ENCODE peak calls at places on chromosome 10, in six cellular contexts. One of them, this sample, is unnamed.

GRCh38 chr10:61543831-61544230 is 90.7 kb upstream of the TMEM26 start:
- DNase-seq in Panc1: no peak
- DNase-seq in SK-N-SH: no peak
- DNase-seq in AG04450: no peak
- DNase-seq in heart right ventricle: no peak
- DNase-seq in Peyer's patch: no peak
- DNase-seq in this sample: no peak

GRCh38 chr10:60385399-60385738 is 4.3 kb downstream of the ANK3 start:
- DNase-seq in Panc1: no peak
- DNase-seq in heart right ventricle: no peak
- DNase-seq in AG04450: no peak
- DNase-seq in Peyer's patch: no peak
- DNase-seq in SK-N-SH: no peak
- DNase-seq in this sample: no peak

GRCh38 chr10:44066856-44067255 is 318.0 kb downstream of the CXCL12 start:
- DNase-seq in Panc1: no peak
- DNase-seq in Peyer's patch: no peak
- DNase-seq in heart right ventricle: no peak
- DNase-seq in AG04450: no peak
- DNase-seq in SK-N-SH: no peak
- DNase-seq in this sample: no peak

GRCh38 chr10:94225589-94225988 is 137.2 kb downstream of the NOC3L start:
- DNase-seq in Peyer's patch: no peak
- DNase-seq in SK-N-SH: no peak
- DNase-seq in Panc1: peak
- DNase-seq in heart right ventricle: no peak
- DNase-seq in AG04450: no peak
- DNase-seq in this sample: no peak

GRCh38 chr10:49429458-49429857 is 33.6 kb upstream of the DRGX start:
- DNase-seq in Peyer's patch: no peak
- DNase-seq in SK-N-SH: no peak
- DNase-seq in Panc1: no peak
- DNase-seq in AG04450: no peak
- DNase-seq in heart right ventricle: no peak
- DNase-seq in this sample: no peak

GRCh38 chr10:78267070-78267469 is 233.4 kb downstream of the RPS24 start:
- DNase-seq in SK-N-SH: peak
- DNase-seq in AG04450: no peak
- DNase-seq in Panc1: no peak
- DNase-seq in heart right ventricle: no peak
- DNase-seq in Peyer's patch: no peak
- DNase-seq in this sample: no peak

GRCh38 chr10:31896972-31897384 is 31.7 kb downstream of the ARHGAP12 start:
- DNase-seq in Panc1: no peak
- DNase-seq in Peyer's patch: no peak
- DNase-seq in heart right ventricle: no peak
- DNase-seq in SK-N-SH: no peak
- DNase-seq in AG04450: no peak
- DNase-seq in this sample: no peak

GRCh38 chr10:31062856-31063255 is 31.2 kb upstream of the ZNF438 start:
- DNase-seq in heart right ventricle: no peak
- DNase-seq in SK-N-SH: no peak
- DNase-seq in AG04450: no peak
- DNase-seq in Panc1: no peak
- DNase-seq in Peyer's patch: no peak
- DNase-seq in this sample: no peak

GRCh38 chr10:107075117-107075516 is 89.4 kb downstream of the SORCS1 start:
- DNase-seq in Peyer's patch: no peak
- DNase-seq in SK-N-SH: no peak
- DNase-seq in heart right ventricle: no peak
- DNase-seq in AG04450: no peak
- DNase-seq in Panc1: no peak
- DNase-seq in this sample: no peak

GRCh38 chr10:86264481-86265231 is 101.9 kb downstream of the GRID1 start:
- DNase-seq in SK-N-SH: peak
- DNase-seq in Peyer's patch: peak
- DNase-seq in Panc1: no peak
- DNase-seq in AG04450: no peak
- DNase-seq in heart right ventricle: no peak
- DNase-seq in this sample: no peak

GRCh38 chr10:132252412-132252811 is 55.3 kb downstream of the STK32C start:
- DNase-seq in heart right ventricle: no peak
- DNase-seq in Peyer's patch: no peak
- DNase-seq in Panc1: no peak
- DNase-seq in AG04450: no peak
- DNase-seq in SK-N-SH: no peak
- DNase-seq in this sample: no peak

GRCh38 chr10:86337121-86337601 is 29.4 kb downstream of the GRID1 start:
- DNase-seq in heart right ventricle: no peak
- DNase-seq in Peyer's patch: no peak
- DNase-seq in SK-N-SH: no peak
- DNase-seq in Panc1: no peak
- DNase-seq in AG04450: no peak
- DNase-seq in this sample: no peak

GRCh38 chr10:71963351-71963755 is 842 bp upstream of the CHST3 start:
- DNase-seq in AG04450: no peak
- DNase-seq in SK-N-SH: no peak
- DNase-seq in Panc1: no peak
- DNase-seq in Peyer's patch: no peak
- DNase-seq in heart right ventricle: peak
- DNase-seq in this sample: no peak

GRCh38 chr10:103227416-103227815 is 18.3 kb upstream of the RPEL1 start:
- DNase-seq in Peyer's patch: no peak
- DNase-seq in AG04450: no peak
- DNase-seq in SK-N-SH: no peak
- DNase-seq in Panc1: no peak
- DNase-seq in heart right ventricle: no peak
- DNase-seq in this sample: no peak

GRCh38 chr10:130751851-130752250 is 559.7 kb downstream of the TCERG1L start:
- DNase-seq in SK-N-SH: no peak
- DNase-seq in AG04450: no peak
- DNase-seq in heart right ventricle: no peak
- DNase-seq in Panc1: no peak
- DNase-seq in Peyer's patch: no peak
- DNase-seq in this sample: no peak

GRCh38 chr10:31929260-31929985 is 792 bp upstream of the ARHGAP12 start:
- DNase-seq in Peyer's patch: peak
- DNase-seq in AG04450: no peak
- DNase-seq in SK-N-SH: no peak
- DNase-seq in Panc1: no peak
- DNase-seq in heart right ventricle: peak
- DNase-seq in this sample: peak

GRCh38 chr10:4545077-4545476 is 280.9 kb upstream of the AKR1E2 start:
- DNase-seq in heart right ventricle: no peak
- DNase-seq in Panc1: no peak
- DNase-seq in SK-N-SH: no peak
- DNase-seq in Peyer's patch: no peak
- DNase-seq in AG04450: no peak
- DNase-seq in this sample: no peak

GRCh38 chr10:77287647-77288120 is 349.9 kb downstream of the KCNMA1 start:
- DNase-seq in AG04450: no peak
- DNase-seq in heart right ventricle: no peak
- DNase-seq in SK-N-SH: no peak
- DNase-seq in Peyer's patch: no peak
- DNase-seq in Panc1: no peak
- DNase-seq in this sample: no peak

GRCh38 chr10:30433779-30434272 is at the start of gene MAP3K8:
- DNase-seq in Panc1: no peak
- DNase-seq in Peyer's patch: peak
- DNase-seq in heart right ventricle: peak
- DNase-seq in SK-N-SH: peak
- DNase-seq in AG04450: no peak
- DNase-seq in this sample: peak

GRCh38 chr10:34995925-34996324 is 94.2 kb downstream of the CUL2 start:
- DNase-seq in Peyer's patch: no peak
- DNase-seq in SK-N-SH: no peak
- DNase-seq in heart right ventricle: no peak
- DNase-seq in Panc1: no peak
- DNase-seq in AG04450: no peak
- DNase-seq in this sample: no peak

GRCh38 chr10:72335394-72336258 is 19.1 kb downstream of the DNAJB12 start:
- DNase-seq in heart right ventricle: peak
- DNase-seq in Peyer's patch: peak
- DNase-seq in SK-N-SH: peak
- DNase-seq in Panc1: no peak
- DNase-seq in AG04450: no peak
- DNase-seq in this sample: peak

GRCh38 chr10:46014683-46015405 is 15.6 kb downstream of the NCOA4 start:
- DNase-seq in heart right ventricle: no peak
- DNase-seq in Panc1: no peak
- DNase-seq in Peyer's patch: no peak
- DNase-seq in AG04450: no peak
- DNase-seq in SK-N-SH: no peak
- DNase-seq in this sample: no peak

GRCh38 chr10:43195557-43195956 is 57.3 kb downstream of the CSGALNACT2 start:
- DNase-seq in heart right ventricle: no peak
- DNase-seq in SK-N-SH: peak
- DNase-seq in AG04450: no peak
- DNase-seq in Peyer's patch: peak
- DNase-seq in Panc1: no peak
- DNase-seq in this sample: no peak

GRCh38 chr10:118672766-118673715 is 77.6 kb upstream of the PRLHR start:
- DNase-seq in heart right ventricle: no peak
- DNase-seq in Peyer's patch: no peak
- DNase-seq in SK-N-SH: no peak
- DNase-seq in AG04450: no peak
- DNase-seq in Panc1: no peak
- DNase-seq in this sample: no peak

GRCh38 chr10:118045842-118046490 is 775 bp downstream of the RAB11FIP2 start:
- DNase-seq in Peyer's patch: peak
- DNase-seq in Panc1: peak
- DNase-seq in AG04450: no peak
- DNase-seq in heart right ventricle: no peak
- DNase-seq in SK-N-SH: no peak
- DNase-seq in this sample: peak

DNA sequence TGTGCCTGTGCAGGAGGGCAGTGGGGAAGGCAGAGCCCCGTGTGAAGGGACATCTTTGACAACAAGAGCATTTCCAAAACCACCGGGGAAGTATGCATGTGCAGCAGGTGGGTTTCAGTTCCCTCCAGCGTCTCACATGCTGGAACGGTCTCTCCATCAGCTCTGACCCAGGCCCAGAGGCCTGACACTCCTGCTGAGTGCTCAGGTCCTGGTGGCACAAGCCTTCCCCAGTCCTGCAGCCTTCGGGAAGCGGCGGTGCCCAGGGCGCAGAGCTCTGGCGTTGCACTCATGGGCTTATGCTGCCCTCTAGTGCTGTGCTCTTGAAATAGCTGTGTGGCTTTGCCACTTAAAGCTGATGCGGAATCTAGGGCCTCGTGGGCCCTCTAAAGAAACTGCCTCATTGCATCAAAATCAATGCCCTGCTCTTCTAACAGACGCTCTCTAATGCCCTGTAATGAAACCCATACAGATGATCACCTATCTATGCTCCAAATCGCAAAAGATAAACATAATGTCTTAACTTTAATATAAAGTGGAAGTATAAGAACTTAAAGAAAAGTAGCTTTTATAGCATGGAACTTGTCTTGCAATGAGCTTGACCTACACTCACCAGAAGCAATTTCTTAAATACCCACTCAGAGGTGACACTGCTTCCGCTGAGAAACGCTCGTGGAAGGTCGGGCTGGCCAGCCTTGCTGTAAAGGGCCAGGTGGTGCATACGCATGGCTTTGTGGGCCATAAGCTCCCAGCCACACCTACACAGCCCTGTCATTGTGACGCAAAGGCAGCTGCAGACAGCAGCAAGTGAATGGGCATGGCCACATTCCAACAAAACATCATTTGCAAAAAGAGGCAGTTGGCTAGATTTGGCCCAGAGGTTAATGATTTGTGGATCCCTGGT is 38.6 kb downstream of the CLRN3 start:
- DNase-seq in AG04450: peak
- DNase-seq in heart right ventricle: peak
- DNase-seq in Peyer's patch: peak
- DNase-seq in SK-N-SH: peak
- DNase-seq in Panc1: peak
- DNase-seq in this sample: peak
- TF ChIP-seq CTCF in AG04450: peak
- TF ChIP-seq CTCF in heart right ventricle: peak
- TF ChIP-seq CTCF in Peyer's patch: peak
- TF ChIP-seq CTCF in SK-N-SH: peak
- TF ChIP-seq CTCF in Panc1: peak
- TF ChIP-seq CTCF in this sample: peak

DNA sequence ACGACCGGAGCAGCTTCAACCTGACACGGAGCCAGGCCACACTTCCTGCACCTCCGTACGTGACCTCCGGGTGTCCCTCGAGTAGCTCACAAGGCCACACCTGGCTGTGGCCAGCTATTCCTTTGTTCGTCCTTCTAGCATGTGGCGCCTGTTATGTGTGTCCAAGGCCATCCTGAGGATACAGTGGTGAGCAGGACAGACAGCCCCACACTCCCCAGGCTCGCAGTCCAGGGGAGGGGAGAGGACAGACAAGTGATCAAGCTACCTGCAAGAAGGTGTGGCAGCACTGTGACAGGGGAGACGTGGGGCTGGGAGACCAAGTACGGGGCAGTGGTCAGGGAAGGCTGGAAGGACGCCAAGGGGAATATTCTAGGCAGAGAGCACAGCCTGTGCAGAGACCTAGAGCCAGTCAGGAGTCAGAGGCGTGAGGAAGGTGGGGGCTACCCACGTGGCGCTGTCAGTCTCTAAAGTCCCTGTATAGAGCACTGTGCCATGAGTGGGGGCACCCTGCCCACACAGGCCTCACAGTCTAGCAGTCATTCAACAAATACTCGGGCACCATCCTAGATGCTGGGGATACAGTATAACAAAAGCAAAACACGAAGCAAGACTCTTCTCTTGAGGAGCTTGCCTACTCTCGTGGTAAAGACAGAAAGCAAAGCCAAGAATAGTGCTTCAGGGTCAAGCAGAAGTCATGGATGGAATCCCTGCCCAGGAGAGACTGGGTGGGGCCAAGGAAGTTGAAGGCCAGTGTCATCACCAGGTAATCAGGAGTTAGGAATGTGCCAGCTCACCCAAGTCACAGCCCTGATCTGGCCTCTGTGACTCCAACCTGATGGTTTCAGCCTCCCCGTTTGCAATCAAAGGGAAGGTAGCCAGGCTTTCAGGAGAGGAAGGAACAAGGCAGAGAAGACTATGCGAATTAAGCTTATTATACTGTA is 58.6 kb downstream of the PROSER2 start:
- DNase-seq in heart right ventricle: no peak
- DNase-seq in AG04450: no peak
- DNase-seq in Peyer's patch: no peak
- DNase-seq in SK-N-SH: no peak
- DNase-seq in Panc1: peak
- DNase-seq in this sample: no peak
- H3K27ac ChIP-seq in heart right ventricle: no peak
- H3K27ac ChIP-seq in AG04450: no peak
- H3K27ac ChIP-seq in Peyer's patch: no peak
- H3K27ac ChIP-seq in SK-N-SH: no peak
- H3K27ac ChIP-seq in Panc1: no peak
- H3K27ac ChIP-seq in this sample: no peak

GRCh38 chr10:22906767-22907166 is 21.1 kb upstream of the ARMC3 start:
- DNase-seq in AG04450: no peak
- DNase-seq in Panc1: no peak
- DNase-seq in SK-N-SH: no peak
- DNase-seq in heart right ventricle: no peak
- DNase-seq in Peyer's patch: no peak
- DNase-seq in this sample: no peak
- H3K4me3 ChIP-seq in AG04450: no peak
- H3K4me3 ChIP-seq in Panc1: no peak
- H3K4me3 ChIP-seq in SK-N-SH: no peak
- H3K4me3 ChIP-seq in heart right ventricle: no peak
- H3K4me3 ChIP-seq in Peyer's patch: no peak
- H3K4me3 ChIP-seq in this sample: no peak

GRCh38 chr10:70265032-70265689 is 18.6 kb downstream of the NPFFR1 start:
- DNase-seq in SK-N-SH: peak
- DNase-seq in heart right ventricle: no peak
- DNase-seq in Panc1: no peak
- DNase-seq in AG04450: no peak
- DNase-seq in Peyer's patch: no peak
- DNase-seq in this sample: no peak
- TF ChIP-seq CTCF in SK-N-SH: peak
- TF ChIP-seq CTCF in heart right ventricle: no peak
- TF ChIP-seq CTCF in Panc1: peak
- TF ChIP-seq CTCF in AG04450: peak
- TF ChIP-seq CTCF in Peyer's patch: no peak
- TF ChIP-seq CTCF in this sample: no peak